ENCODE peak calls at places on chromosomes 6 and 20, in six cellular contexts. Y is NB4, W is mesothelial cell of epicardium, H is progenitor cell of endocrine pancreas, D is upper lobe of right lung, T is stomach. V is an unnamed sample.

GRCh38 chr6:44051516-44051915 is 75.7 kb downstream of the MRPL14 start:
- DNase-seq in T (no peak), H (no peak), Y (no peak), W (no peak), D (no peak), V (no peak)

GRCh38 chr6:135675862-135676261 is 175.6 kb upstream of the PDE7B start:
- DNase-seq in D (no peak), T (no peak), W (no peak), H (peak), Y (peak), V (no peak)

GRCh38 chr6:35552285-35552917 is 39.7 kb upstream of the TULP1 start:
- DNase-seq in W (no peak), H (no peak), D (peak), Y (peak), T (peak), V (no peak)

GRCh38 chr20:53748176-53748575 is 154.5 kb upstream of the ZNF217 start:
- DNase-seq in W (no peak), Y (no peak), D (no peak), T (no peak), H (no peak), V (no peak)

GRCh38 chr20:36591854-36592641 is 13.5 kb upstream of the RAB5IF start:
- DNase-seq in T (no peak), D (no peak), W (no peak), Y (no peak), H (no peak), V (no peak)

GRCh38 chr20:50815162-50815989 is 20.5 kb downstream of the BCAS4 start:
- DNase-seq in H (no peak), D (peak), W (no peak), Y (peak), T (no peak), V (no peak)

GRCh38 chr6:98526465-98526864 is 307.9 kb upstream of the POU3F2 start:
- DNase-seq in W (no peak), T (no peak), H (no peak), Y (no peak), D (no peak), V (no peak)

GRCh38 chr6:119612871-119613515 is 263.4 kb upstream of the MAN1A1 start:
- DNase-seq in D (no peak), H (no peak), T (no peak), W (no peak), Y (no peak), V (no peak)

GRCh38 chr6:139597087-139597763 is 222.8 kb upstream of the CITED2 start:
- DNase-seq in Y (no peak), D (no peak), H (no peak), T (no peak), W (no peak), V (no peak)

GRCh38 chr6:90537027-90537426 is 49.8 kb downstream of the MAP3K7 start:
- DNase-seq in D (no peak), Y (peak), H (no peak), T (no peak), W (no peak), V (no peak)

GRCh38 chr6:104969785-104970581 is 13.1 kb downstream of the LIN28B start:
- DNase-seq in H (no peak), Y (no peak), T (no peak), D (no peak), W (no peak), V (no peak)

GRCh38 chr20:56166781-56167465 is 81.6 kb upstream of the MC3R start:
- DNase-seq in H (no peak), D (no peak), W (no peak), Y (no peak), T (no peak), V (no peak)

GRCh38 chr20:63050406-63050805 is 43.6 kb upstream of the BHLHE23 start:
- DNase-seq in Y (no peak), D (no peak), H (no peak), W (no peak), T (no peak), V (no peak)

GRCh38 chr20:58883243-58883691 is 30.8 kb downstream of the GNAS start:
- DNase-seq in D (no peak), W (no peak), Y (no peak), H (no peak), T (no peak), V (no peak)

GRCh38 chr6:62150048-62150663 is 135.9 kb downstream of the KHDRBS2 start:
- DNase-seq in T (no peak), Y (peak), D (no peak), W (no peak), H (no peak), V (no peak)
- TF ChIP-seq CTCF in T (no peak), Y (peak), D (peak), W (peak), H (peak), V (no peak)

DNA sequence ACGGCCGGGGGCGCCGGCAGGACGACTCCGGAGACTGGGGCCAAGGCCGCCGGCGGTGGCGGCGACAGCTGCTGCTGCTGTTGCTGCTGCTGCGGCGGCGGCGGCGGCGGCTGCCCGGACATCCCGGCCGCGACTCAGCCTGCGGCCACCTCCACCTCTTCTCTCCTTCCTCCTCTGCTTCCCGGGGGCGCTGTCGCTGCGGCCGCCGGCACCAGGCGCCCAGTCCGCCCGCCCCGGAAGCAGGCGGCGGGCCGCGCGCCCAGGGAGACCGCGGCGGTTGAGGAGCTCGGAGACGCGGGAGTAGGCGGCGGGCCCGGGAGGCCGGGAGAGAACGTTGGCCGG is 280 bp downstream of the RANBP9 start:
- DNase-seq in T (no peak), W (peak), D (no peak), Y (peak), H (no peak), V (no peak)
- TF ChIP-seq CTCF in T (no peak), W (no peak), D (peak), Y (no peak), H (peak), V (no peak)

GRCh38 chr6:130369821-130370220 is 4.0 kb downstream of the TMEM200A start:
- DNase-seq in T (no peak), D (no peak), W (no peak), H (no peak), Y (no peak), V (no peak)

GRCh38 chr6:130364224-130364780 is 1.5 kb upstream of the TMEM200A start:
- DNase-seq in Y (no peak), W (no peak), D (no peak), T (no peak), H (no peak), V (no peak)

GRCh38 chr6:130367767-130368166 is 1.9 kb downstream of the TMEM200A start:
- DNase-seq in W (no peak), T (no peak), H (no peak), D (no peak), Y (no peak), V (no peak)

GRCh38 chr6:130365166-130366010 is 429 bp upstream of the TMEM200A start:
- DNase-seq in T (peak), H (peak), Y (no peak), D (peak), W (peak), V (peak)

DNA sequence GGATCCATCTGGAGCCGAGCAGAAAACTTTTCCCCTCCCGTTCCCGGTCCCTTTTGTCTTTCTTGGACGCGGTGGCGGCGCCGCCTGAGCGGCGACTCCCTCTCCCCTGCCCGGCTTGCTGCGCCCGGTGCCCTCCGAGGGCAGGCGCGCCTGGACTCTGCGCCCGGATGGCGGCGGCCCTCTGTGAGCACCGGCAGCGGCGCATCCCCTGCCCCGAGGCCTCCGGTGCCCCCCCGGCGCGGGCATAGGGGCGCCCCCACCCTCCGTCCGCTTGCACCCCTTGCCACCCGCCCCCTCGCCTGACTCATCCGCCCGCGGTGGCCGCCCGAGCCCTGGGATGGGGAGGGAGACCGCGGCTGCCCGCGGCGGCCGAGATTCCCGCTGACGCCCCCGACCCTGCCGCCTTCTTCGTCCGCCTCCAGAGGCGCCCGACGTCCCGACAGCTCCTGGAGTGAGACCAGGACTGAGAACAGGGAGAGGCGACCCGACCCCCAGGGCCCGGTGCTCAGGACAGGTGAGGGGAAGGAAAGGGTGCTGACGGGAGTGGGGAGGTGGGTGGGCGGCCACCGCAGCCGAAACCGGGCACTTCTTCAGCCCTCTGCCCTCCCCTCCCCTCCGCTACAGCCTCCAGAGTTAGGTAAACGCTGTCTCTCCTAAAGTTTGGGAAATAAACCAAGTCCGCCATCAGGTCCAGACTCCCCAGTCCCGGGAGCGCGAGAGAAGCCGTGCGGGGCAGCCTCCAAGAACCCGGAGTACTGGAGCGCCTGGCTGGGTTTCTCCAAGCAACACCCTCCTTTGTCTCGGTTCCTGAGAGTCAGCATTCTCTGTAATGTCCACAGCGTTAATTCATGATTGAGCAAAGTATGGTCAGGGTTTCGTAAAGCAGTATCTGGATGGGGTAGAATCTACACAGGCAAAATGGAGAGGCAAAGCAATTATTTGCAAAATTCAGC is at the start of gene TMEM200A:
- DNase-seq in D (peak), H (peak), Y (no peak), W (peak), T (peak), V (peak)
- TF ChIP-seq CTCF in D (no peak), H (peak), Y (no peak), W (no peak), T (no peak), V (no peak)

GRCh38 chr6:38144365-38144764 is 324.8 kb downstream of the ZFAND3 start:
- DNase-seq in T (no peak), D (peak), Y (no peak), H (no peak), W (no peak), V (no peak)
- TF ChIP-seq CTCF in T (no peak), D (no peak), Y (no peak), H (no peak), W (no peak), V (no peak)

DNA sequence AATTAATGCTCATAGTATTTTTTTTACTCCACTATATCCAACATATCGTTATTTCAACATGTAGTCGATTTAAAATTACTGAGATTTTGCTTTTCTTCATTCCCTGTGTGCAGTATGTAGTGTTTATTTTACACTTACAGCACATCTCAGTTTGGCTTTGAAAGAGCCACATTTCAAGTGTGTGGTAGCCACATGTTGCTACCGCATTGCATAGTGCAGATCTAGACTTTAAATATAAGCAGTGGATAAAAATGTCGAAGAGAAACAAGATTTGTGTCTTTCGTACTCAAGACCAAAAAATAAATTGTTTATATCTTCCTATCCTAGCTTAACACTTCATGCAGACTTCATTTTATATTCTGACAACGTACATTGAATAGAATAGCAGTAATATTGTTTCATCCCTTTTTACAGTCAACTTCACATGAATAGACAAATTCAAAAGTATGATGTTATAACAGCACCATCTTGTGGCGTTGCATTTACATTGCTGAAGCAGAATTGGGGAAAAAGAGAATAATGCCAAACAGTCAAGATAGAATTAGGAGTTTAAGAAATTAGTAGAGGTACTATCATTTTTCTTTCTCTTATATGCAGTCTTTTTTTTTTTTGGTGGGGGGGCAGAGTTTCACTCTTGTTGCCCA is 29.9 kb downstream of the FBXO5 start:
- DNase-seq in W (no peak), D (no peak), H (no peak), T (no peak), Y (peak), V (no peak)
- TF ChIP-seq CTCF in W (peak), D (peak), H (peak), T (no peak), Y (peak), V (peak)